ENCODE peak calls at places on chromosomes 1 and 21, in eight cellular contexts. One of them, this sample, is unnamed.

GRCh38 chr1:49060766-49061165 is 284.1 kb upstream of the BEND5 start:
- DNase-seq in HCT116: no peak
- DNase-seq in DND-41: no peak
- DNase-seq in cardiac muscle cell: no peak
- DNase-seq in esophagus muscularis mucosa: no peak
- DNase-seq in esophagus squamous epithelium: no peak
- DNase-seq in GM06990: no peak
- DNase-seq in CD8-positive, alpha-beta T cell: no peak
- DNase-seq in this sample: no peak

GRCh38 chr1:186429017-186429416 is 31.9 kb downstream of the PDC start:
- DNase-seq in HCT116: no peak
- DNase-seq in DND-41: no peak
- DNase-seq in cardiac muscle cell: no peak
- DNase-seq in esophagus muscularis mucosa: no peak
- DNase-seq in esophagus squamous epithelium: no peak
- DNase-seq in GM06990: no peak
- DNase-seq in CD8-positive, alpha-beta T cell: no peak
- DNase-seq in this sample: no peak

GRCh38 chr1:192747942-192748341 is 60.9 kb upstream of the RGS2 start:
- DNase-seq in HCT116: no peak
- DNase-seq in DND-41: no peak
- DNase-seq in cardiac muscle cell: no peak
- DNase-seq in esophagus muscularis mucosa: no peak
- DNase-seq in esophagus squamous epithelium: no peak
- DNase-seq in GM06990: no peak
- DNase-seq in CD8-positive, alpha-beta T cell: no peak
- DNase-seq in this sample: no peak

GRCh38 chr1:205267306-205267902 is 39.7 kb downstream of the TMCC2 start:
- DNase-seq in HCT116: no peak
- DNase-seq in DND-41: no peak
- DNase-seq in cardiac muscle cell: no peak
- DNase-seq in esophagus muscularis mucosa: no peak
- DNase-seq in esophagus squamous epithelium: no peak
- DNase-seq in GM06990: no peak
- DNase-seq in CD8-positive, alpha-beta T cell: no peak
- DNase-seq in this sample: no peak

GRCh38 chr1:100557606-100557953 is 19.6 kb downstream of the GPR88 start:
- DNase-seq in HCT116: no peak
- DNase-seq in DND-41: no peak
- DNase-seq in cardiac muscle cell: no peak
- DNase-seq in esophagus muscularis mucosa: no peak
- DNase-seq in esophagus squamous epithelium: no peak
- DNase-seq in GM06990: no peak
- DNase-seq in CD8-positive, alpha-beta T cell: no peak
- DNase-seq in this sample: no peak

GRCh38 chr1:28640766-28641165 is 2.1 kb downstream of the TAF12 start:
- DNase-seq in HCT116: peak; percentile 37
- DNase-seq in DND-41: peak; percentile 24
- DNase-seq in cardiac muscle cell: peak; percentile 10
- DNase-seq in esophagus muscularis mucosa: no peak
- DNase-seq in esophagus squamous epithelium: no peak
- DNase-seq in GM06990: no peak
- DNase-seq in CD8-positive, alpha-beta T cell: no peak
- DNase-seq in this sample: no peak

GRCh38 chr1:82517586-82517985 is 716.9 kb downstream of the ADGRL2 start:
- DNase-seq in HCT116: no peak
- DNase-seq in DND-41: no peak
- DNase-seq in cardiac muscle cell: peak; percentile 48
- DNase-seq in esophagus muscularis mucosa: no peak
- DNase-seq in esophagus squamous epithelium: no peak
- DNase-seq in GM06990: no peak
- DNase-seq in CD8-positive, alpha-beta T cell: no peak
- DNase-seq in this sample: no peak

GRCh38 chr1:198657550-198658064 is 18.8 kb downstream of the PTPRC start:
- DNase-seq in HCT116: no peak
- DNase-seq in DND-41: no peak
- DNase-seq in cardiac muscle cell: no peak
- DNase-seq in esophagus muscularis mucosa: no peak
- DNase-seq in esophagus squamous epithelium: no peak
- DNase-seq in GM06990: no peak
- DNase-seq in CD8-positive, alpha-beta T cell: no peak
- DNase-seq in this sample: peak; percentile 68

GRCh38 chr21:22871692-22872091 is 1873.5 kb downstream of the NCAM2 start:
- DNase-seq in HCT116: no peak
- DNase-seq in DND-41: no peak
- DNase-seq in cardiac muscle cell: no peak
- DNase-seq in esophagus muscularis mucosa: no peak
- DNase-seq in esophagus squamous epithelium: no peak
- DNase-seq in GM06990: no peak
- DNase-seq in CD8-positive, alpha-beta T cell: no peak
- DNase-seq in this sample: no peak

GRCh38 chr1:3740752-3741151 is 11.5 kb upstream of the CCDC27 start:
- DNase-seq in HCT116: no peak
- DNase-seq in DND-41: no peak
- DNase-seq in cardiac muscle cell: no peak
- DNase-seq in esophagus muscularis mucosa: no peak
- DNase-seq in esophagus squamous epithelium: no peak
- DNase-seq in GM06990: no peak
- DNase-seq in CD8-positive, alpha-beta T cell: no peak
- DNase-seq in this sample: no peak
- H3K36me3 ChIP-seq in HCT116: no peaks in the 10 kb centered on the region
- H3K36me3 ChIP-seq in DND-41: no peaks in the 10 kb centered on the region
- H3K36me3 ChIP-seq in cardiac muscle cell: peaks cover 29% of the 10 kb centered on the region
- H3K36me3 ChIP-seq in esophagus muscularis mucosa: peaks cover 92% of the 10 kb centered on the region
- H3K36me3 ChIP-seq in esophagus squamous epithelium: peaks cover 14% of the 10 kb centered on the region
- H3K36me3 ChIP-seq in GM06990: peaks cover 9% of the 10 kb centered on the region
- H3K36me3 ChIP-seq in CD8-positive, alpha-beta T cell: peaks cover 7% of the 10 kb centered on the region
- H3K36me3 ChIP-seq in this sample: no peaks in the 10 kb centered on the region

DNA sequence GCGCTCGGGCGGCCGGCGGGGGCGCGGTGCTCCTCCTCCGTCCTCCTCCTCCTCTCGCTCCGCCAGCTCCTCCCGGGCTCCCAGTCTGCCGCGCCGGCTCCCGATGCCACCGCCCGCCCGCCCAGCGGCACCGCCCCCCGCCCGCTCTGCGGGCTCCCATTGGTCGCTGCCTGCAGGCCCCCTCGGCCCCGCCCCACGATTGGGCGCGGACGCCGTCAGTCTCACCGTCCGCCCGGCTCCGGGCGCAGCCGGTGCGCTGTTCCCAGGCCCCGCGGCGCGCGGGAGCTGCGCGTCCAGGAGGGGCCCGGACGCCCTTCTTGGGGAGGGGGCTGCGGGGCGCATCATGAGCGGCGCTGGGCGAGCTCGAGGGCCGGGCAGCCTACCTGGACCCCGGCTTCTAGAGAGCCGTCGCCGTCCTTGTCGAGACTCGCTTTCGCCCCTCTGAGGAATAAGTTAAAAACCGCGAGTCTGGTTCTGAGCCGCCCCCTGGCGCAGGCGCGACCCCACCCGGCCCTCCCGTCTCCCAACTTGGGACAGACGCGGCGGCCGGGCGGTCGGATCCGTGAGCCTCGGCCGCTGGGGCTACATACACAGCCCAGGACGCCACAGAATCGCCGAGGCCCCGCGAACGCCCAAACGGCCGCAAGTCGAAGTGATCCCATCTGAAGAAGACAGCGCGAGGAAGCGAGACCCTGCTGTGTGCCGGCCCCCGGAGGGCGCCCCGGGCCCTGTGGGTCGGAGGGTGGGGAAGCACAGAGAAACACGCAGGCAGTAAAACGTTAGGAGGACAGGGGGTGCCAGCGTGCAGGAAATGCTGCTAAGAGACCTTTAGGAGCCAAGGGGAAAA is at the start of gene SIPA1L2:
- DNase-seq in HCT116: peak; percentile 66
- DNase-seq in DND-41: peak; percentile 92
- DNase-seq in cardiac muscle cell: peak; percentile 97
- DNase-seq in esophagus muscularis mucosa: peak; percentile 94
- DNase-seq in esophagus squamous epithelium: peak; percentile 34
- DNase-seq in GM06990: peak; percentile 86
- DNase-seq in CD8-positive, alpha-beta T cell: peak; percentile 74
- DNase-seq in this sample: peak; percentile 41
- TF ChIP-seq CTCF in HCT116: peak; percentile 77
- TF ChIP-seq CTCF in DND-41: peak; percentile 90
- TF ChIP-seq CTCF in cardiac muscle cell: peak; percentile 62
- TF ChIP-seq CTCF in esophagus muscularis mucosa: peak; percentile 63
- TF ChIP-seq CTCF in esophagus squamous epithelium: peak; percentile 55
- TF ChIP-seq CTCF in GM06990: peak; percentile 40
- TF ChIP-seq CTCF in CD8-positive, alpha-beta T cell: no peak
- TF ChIP-seq CTCF in this sample: peak; percentile 75

GRCh38 chr1:40045766-40046165 is 5.2 kb downstream of the CAP1 start:
- DNase-seq in HCT116: no peak
- DNase-seq in DND-41: no peak
- DNase-seq in cardiac muscle cell: no peak
- DNase-seq in esophagus muscularis mucosa: no peak
- DNase-seq in esophagus squamous epithelium: no peak
- DNase-seq in GM06990: no peak
- DNase-seq in CD8-positive, alpha-beta T cell: no peak
- DNase-seq in this sample: no peak
- H3K36me3 ChIP-seq in HCT116: peaks cover 7% of the 10 kb centered on the region
- H3K36me3 ChIP-seq in DND-41: peaks cover 31% of the 10 kb centered on the region
- H3K36me3 ChIP-seq in cardiac muscle cell: no peaks in the 10 kb centered on the region
- H3K36me3 ChIP-seq in esophagus muscularis mucosa: peaks cover 3% of the 10 kb centered on the region
- H3K36me3 ChIP-seq in esophagus squamous epithelium: no peaks in the 10 kb centered on the region
- H3K36me3 ChIP-seq in GM06990: peaks cover 5% of the 10 kb centered on the region
- H3K36me3 ChIP-seq in CD8-positive, alpha-beta T cell: no peaks in the 10 kb centered on the region
- H3K36me3 ChIP-seq in this sample: peaks cover 2% of the 10 kb centered on the region

GRCh38 chr21:34243562-34243961 is 120.2 kb upstream of the KCNE2 start:
- DNase-seq in HCT116: peak; percentile 19
- DNase-seq in DND-41: peak; percentile 37
- DNase-seq in cardiac muscle cell: peak; percentile 51
- DNase-seq in esophagus muscularis mucosa: no peak
- DNase-seq in esophagus squamous epithelium: no peak
- DNase-seq in GM06990: no peak
- DNase-seq in CD8-positive, alpha-beta T cell: no peak
- DNase-seq in this sample: no peak
- TF ChIP-seq CTCF in HCT116: peak; percentile 46
- TF ChIP-seq CTCF in DND-41: peak; percentile 67
- TF ChIP-seq CTCF in cardiac muscle cell: peak; percentile 61
- TF ChIP-seq CTCF in esophagus muscularis mucosa: peak; percentile 17
- TF ChIP-seq CTCF in esophagus squamous epithelium: peak; percentile 42
- TF ChIP-seq CTCF in GM06990: peak; percentile 66
- TF ChIP-seq CTCF in CD8-positive, alpha-beta T cell: no peak
- TF ChIP-seq CTCF in this sample: peak; percentile 46

DNA sequence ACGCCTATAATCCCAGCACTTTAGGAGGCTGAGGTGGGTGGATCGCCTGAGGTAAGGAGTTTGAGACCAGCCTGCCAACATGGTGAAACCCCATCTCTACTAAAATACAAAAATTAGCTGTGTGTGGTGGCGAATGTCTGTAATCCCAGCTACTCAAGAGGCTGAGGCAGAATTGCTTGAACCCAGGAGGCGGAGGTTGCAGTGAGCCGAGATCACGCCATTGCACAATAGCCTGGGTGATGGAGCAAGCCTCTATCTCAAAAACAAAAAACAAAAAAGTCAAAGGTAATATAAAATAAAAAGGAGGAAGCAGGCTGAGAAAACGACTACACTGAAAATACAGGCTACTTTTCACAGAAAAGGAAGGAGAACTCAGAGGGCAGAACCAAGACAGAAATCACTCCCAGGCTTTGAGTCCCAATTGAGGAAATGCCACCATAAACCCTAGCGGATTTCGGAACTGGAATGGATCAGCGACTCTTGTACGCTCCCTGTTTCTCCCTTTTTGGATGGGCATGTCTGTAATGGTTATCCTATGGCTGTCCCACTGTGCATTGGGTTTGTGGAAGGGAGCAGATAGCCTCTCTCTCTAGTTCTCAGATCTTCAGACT is 5.9 kb upstream of the A3GALT2 start:
- DNase-seq in HCT116: no peak
- DNase-seq in DND-41: no peak
- DNase-seq in cardiac muscle cell: no peak
- DNase-seq in esophagus muscularis mucosa: no peak
- DNase-seq in esophagus squamous epithelium: no peak
- DNase-seq in GM06990: no peak
- DNase-seq in CD8-positive, alpha-beta T cell: no peak
- DNase-seq in this sample: no peak
- H3K36me3 ChIP-seq in HCT116: peaks cover 83% of the 10 kb centered on the region
- H3K36me3 ChIP-seq in DND-41: peaks cover 90% of the 10 kb centered on the region
- H3K36me3 ChIP-seq in cardiac muscle cell: peaks cover 75% of the 10 kb centered on the region
- H3K36me3 ChIP-seq in esophagus muscularis mucosa: peaks cover 100% of the 10 kb centered on the region
- H3K36me3 ChIP-seq in esophagus squamous epithelium: peaks cover 69% of the 10 kb centered on the region
- H3K36me3 ChIP-seq in GM06990: peaks cover 22% of the 10 kb centered on the region
- H3K36me3 ChIP-seq in CD8-positive, alpha-beta T cell: peaks cover 61% of the 10 kb centered on the region
- H3K36me3 ChIP-seq in this sample: peaks cover 20% of the 10 kb centered on the region

GRCh38 chr1:202589190-202589680 is 121.0 kb downstream of the SYT2 start:
- DNase-seq in HCT116: peak; percentile 92
- DNase-seq in DND-41: no peak
- DNase-seq in cardiac muscle cell: peak; percentile 33
- DNase-seq in esophagus muscularis mucosa: peak; percentile 97
- DNase-seq in esophagus squamous epithelium: no peak
- DNase-seq in GM06990: no peak
- DNase-seq in CD8-positive, alpha-beta T cell: no peak
- DNase-seq in this sample: peak; percentile 100
- TF ChIP-seq CTCF in HCT116: no peak
- TF ChIP-seq CTCF in DND-41: no peak
- TF ChIP-seq CTCF in cardiac muscle cell: no peak
- TF ChIP-seq CTCF in esophagus muscularis mucosa: peak; percentile 28
- TF ChIP-seq CTCF in esophagus squamous epithelium: no peak
- TF ChIP-seq CTCF in GM06990: no peak
- TF ChIP-seq CTCF in CD8-positive, alpha-beta T cell: no peak
- TF ChIP-seq CTCF in this sample: peak; percentile 15

GRCh38 chr21:46217511-46218196 is 10.9 kb downstream of the LSS start:
- DNase-seq in HCT116: no peak
- DNase-seq in DND-41: no peak
- DNase-seq in cardiac muscle cell: no peak
- DNase-seq in esophagus muscularis mucosa: no peak
- DNase-seq in esophagus squamous epithelium: no peak
- DNase-seq in GM06990: no peak
- DNase-seq in CD8-positive, alpha-beta T cell: no peak
- DNase-seq in this sample: no peak
- H3K36me3 ChIP-seq in HCT116: no peaks in the 10 kb centered on the region
- H3K36me3 ChIP-seq in DND-41: peaks cover 82% of the 10 kb centered on the region
- H3K36me3 ChIP-seq in cardiac muscle cell: peaks cover 15% of the 10 kb centered on the region
- H3K36me3 ChIP-seq in esophagus muscularis mucosa: peaks cover 96% of the 10 kb centered on the region
- H3K36me3 ChIP-seq in esophagus squamous epithelium: peaks cover 23% of the 10 kb centered on the region
- H3K36me3 ChIP-seq in GM06990: peaks cover 17% of the 10 kb centered on the region
- H3K36me3 ChIP-seq in CD8-positive, alpha-beta T cell: peaks cover 18% of the 10 kb centered on the region
- H3K36me3 ChIP-seq in this sample: no peaks in the 10 kb centered on the region